ENCODE peak calls at places on chromosomes 5 and 9, in four cellular contexts. D, T, M and S are unnamed samples.

GRCh38 chr5:35651002-35651756 is 33.5 kb downstream of the SPEF2 start:
- DNase-seq in D (peak; percentile 60), T (peak; percentile 32), M (no peak), S (peak; percentile 31)

GRCh38 chr9:88037285-88037845 is 63.0 kb upstream of the CDK20 start:
- DNase-seq in D (no peak), T (no peak), M (no peak), S (no peak)

GRCh38 chr9:27528278-27528885 is 1.2 kb downstream of the MOB3B start:
- DNase-seq in D (peak; percentile 52), T (peak; percentile 67), M (peak; percentile 5), S (peak; percentile 23)

GRCh38 chr9:7169717-7170348 is 412.1 kb downstream of the KDM4C start:
- DNase-seq in D (no peak), T (no peak), M (no peak), S (no peak)

GRCh38 chr5:150272531-150272930 is 17.0 kb downstream of the CAMK2A start:
- DNase-seq in D (peak; percentile 40), T (peak; percentile 36), M (no peak), S (no peak)

GRCh38 chr9:2180704-2181103 is 165.6 kb downstream of the SMARCA2 start:
- DNase-seq in D (no peak), T (no peak), M (no peak), S (no peak)

GRCh38 chr5:151733727-151734408 is 24.6 kb downstream of the ATOX1 start:
- DNase-seq in D (no peak), T (no peak), M (no peak), S (no peak)

GRCh38 chr9:6565312-6565711 is 80.2 kb downstream of the GLDC start:
- DNase-seq in D (no peak), T (no peak), M (no peak), S (no peak)

GRCh38 chr5:22889714-22890113 is 36.6 kb upstream of the CDH12 start:
- DNase-seq in D (no peak), T (peak; percentile 5), M (no peak), S (no peak)

GRCh38 chr9:131481441-131482342 is 21.0 kb upstream of the POMT1 start:
- DNase-seq in D (no peak), T (no peak), M (no peak), S (no peak)

GRCh38 chr5:61673007-61673735 is 341.1 kb downstream of the ZSWIM6 start:
- DNase-seq in D (peak; percentile 14), T (no peak), M (no peak), S (no peak)

GRCh38 chr5:93252165-93252564 is 328.9 kb downstream of the NR2F1-AS1 start:
- DNase-seq in D (no peak), T (no peak), M (no peak), S (no peak)

GRCh38 chr5:83104031-83104430 is 26.7 kb downstream of the XRCC4 start:
- DNase-seq in D (no peak), T (no peak), M (no peak), S (no peak)

GRCh38 chr9:20427359-20427758 is 194.9 kb downstream of the MLLT3 start:
- DNase-seq in D (no peak), T (no peak), M (no peak), S (no peak)